ENCODE peak calls at places on chromosome 11, in six cellular contexts. One of them, this sample, is unnamed.

GRCh38 chr11:13859986-13860385 is 102.5 kb upstream of the SPON1 start:
- DNase-seq in body of pancreas: no peak
- DNase-seq in activated T-cell treated with anti-CD3 and anti-CD28 coated beads for 48 hours: no peak
- DNase-seq in NCI-H187 treated with DMSO at 0.1 percent for 48 hours: no peak
- DNase-seq in kidney: no peak
- DNase-seq in neural crest cell: no peak
- DNase-seq in this sample: no peak

GRCh38 chr11:67522844-67523555 is at the start of gene CABP2:
- DNase-seq in kidney: peak
- DNase-seq in activated T-cell treated with anti-CD3 and anti-CD28 coated beads for 48 hours: no peak
- DNase-seq in neural crest cell: no peak
- DNase-seq in body of pancreas: no peak
- DNase-seq in NCI-H187 treated with DMSO at 0.1 percent for 48 hours: no peak
- DNase-seq in this sample: no peak

GRCh38 chr11:12126352-12127019 is 16.1 kb downstream of the MICAL2 start:
- DNase-seq in NCI-H187 treated with DMSO at 0.1 percent for 48 hours: no peak
- DNase-seq in neural crest cell: no peak
- DNase-seq in body of pancreas: no peak
- DNase-seq in kidney: no peak
- DNase-seq in activated T-cell treated with anti-CD3 and anti-CD28 coated beads for 48 hours: no peak
- DNase-seq in this sample: no peak

GRCh38 chr11:111463276-111463675 is 48.9 kb downstream of the BTG4 start:
- DNase-seq in body of pancreas: no peak
- DNase-seq in NCI-H187 treated with DMSO at 0.1 percent for 48 hours: no peak
- DNase-seq in neural crest cell: no peak
- DNase-seq in activated T-cell treated with anti-CD3 and anti-CD28 coated beads for 48 hours: no peak
- DNase-seq in kidney: no peak
- DNase-seq in this sample: no peak

GRCh38 chr11:18749681-18750319 is 23.8 kb upstream of the IGSF22 start:
- DNase-seq in activated T-cell treated with anti-CD3 and anti-CD28 coated beads for 48 hours: no peak
- DNase-seq in neural crest cell: no peak
- DNase-seq in body of pancreas: no peak
- DNase-seq in NCI-H187 treated with DMSO at 0.1 percent for 48 hours: no peak
- DNase-seq in kidney: no peak
- DNase-seq in this sample: no peak

GRCh38 chr11:7019500-7020182 is 505 bp downstream of the ZNF214 start:
- DNase-seq in activated T-cell treated with anti-CD3 and anti-CD28 coated beads for 48 hours: no peak
- DNase-seq in kidney: peak
- DNase-seq in body of pancreas: peak
- DNase-seq in neural crest cell: no peak
- DNase-seq in NCI-H187 treated with DMSO at 0.1 percent for 48 hours: no peak
- DNase-seq in this sample: no peak

GRCh38 chr11:32586576-32587190 is 3.1 kb downstream of the EIF3M start:
- DNase-seq in NCI-H187 treated with DMSO at 0.1 percent for 48 hours: no peak
- DNase-seq in neural crest cell: no peak
- DNase-seq in activated T-cell treated with anti-CD3 and anti-CD28 coated beads for 48 hours: no peak
- DNase-seq in kidney: no peak
- DNase-seq in body of pancreas: no peak
- DNase-seq in this sample: no peak

GRCh38 chr11:86122773-86123172 is 53.9 kb upstream of the PICALM start:
- DNase-seq in activated T-cell treated with anti-CD3 and anti-CD28 coated beads for 48 hours: no peak
- DNase-seq in body of pancreas: no peak
- DNase-seq in kidney: no peak
- DNase-seq in neural crest cell: no peak
- DNase-seq in NCI-H187 treated with DMSO at 0.1 percent for 48 hours: no peak
- DNase-seq in this sample: no peak

GRCh38 chr11:70477607-70478006 is 79.3 kb downstream of the CTTN start:
- DNase-seq in kidney: peak
- DNase-seq in neural crest cell: peak
- DNase-seq in body of pancreas: no peak
- DNase-seq in activated T-cell treated with anti-CD3 and anti-CD28 coated beads for 48 hours: no peak
- DNase-seq in NCI-H187 treated with DMSO at 0.1 percent for 48 hours: no peak
- DNase-seq in this sample: no peak

GRCh38 chr11:67416416-67417335 is 1.2 kb downstream of the CARNS1 start:
- DNase-seq in body of pancreas: no peak
- DNase-seq in NCI-H187 treated with DMSO at 0.1 percent for 48 hours: no peak
- DNase-seq in neural crest cell: no peak
- DNase-seq in kidney: no peak
- DNase-seq in activated T-cell treated with anti-CD3 and anti-CD28 coated beads for 48 hours: no peak
- DNase-seq in this sample: no peak

GRCh38 chr11:33376331-33377099 is 119.3 kb downstream of the HIPK3 start:
- DNase-seq in kidney: peak
- DNase-seq in activated T-cell treated with anti-CD3 and anti-CD28 coated beads for 48 hours: no peak
- DNase-seq in NCI-H187 treated with DMSO at 0.1 percent for 48 hours: no peak
- DNase-seq in body of pancreas: no peak
- DNase-seq in neural crest cell: peak
- DNase-seq in this sample: no peak